ENCODE peak calls at places on chromosome 15, in five cellular contexts. One of them, this sample, is unnamed.

GRCh38 chr15:40338921-40339620 is 1.7 kb downstream of the CCDC9B start:
- DNase-seq in cardiac fibroblast: peak; percentile 95
- DNase-seq in lower lobe of right lung: no peak
- DNase-seq in right lobe of liver: no peak
- DNase-seq in kidney: peak; percentile 81
- DNase-seq in this sample: no peak

GRCh38 chr15:73575636-73576247 is 57.4 kb downstream of the NPTN start:
- DNase-seq in cardiac fibroblast: peak; percentile 61
- DNase-seq in lower lobe of right lung: peak; percentile 54
- DNase-seq in right lobe of liver: no peak
- DNase-seq in kidney: no peak
- DNase-seq in this sample: peak; percentile 86

GRCh38 chr15:89174476-89174875 is 46.9 kb downstream of the RLBP1 start:
- DNase-seq in cardiac fibroblast: peak; percentile 45
- DNase-seq in lower lobe of right lung: no peak
- DNase-seq in right lobe of liver: no peak
- DNase-seq in kidney: no peak
- DNase-seq in this sample: no peak

GRCh38 chr15:57751177-57751800 is 44.8 kb downstream of the POLR2M start:
- DNase-seq in cardiac fibroblast: peak; percentile 75
- DNase-seq in lower lobe of right lung: no peak
- DNase-seq in right lobe of liver: no peak
- DNase-seq in kidney: no peak
- DNase-seq in this sample: peak; percentile 23

GRCh38 chr15:70701891-70702568 is 61.3 kb downstream of the UACA start:
- DNase-seq in cardiac fibroblast: peak; percentile 78
- DNase-seq in lower lobe of right lung: no peak
- DNase-seq in right lobe of liver: no peak
- DNase-seq in kidney: no peak
- DNase-seq in this sample: peak; percentile 45

GRCh38 chr15:92981333-92981732 is 81.2 kb downstream of the CHD2 start:
- DNase-seq in cardiac fibroblast: peak; percentile 74
- DNase-seq in lower lobe of right lung: no peak
- DNase-seq in right lobe of liver: no peak
- DNase-seq in kidney: no peak
- DNase-seq in this sample: no peak

GRCh38 chr15:31261266-31262142 is 65.1 kb upstream of the KLF13 start:
- DNase-seq in cardiac fibroblast: no peak
- DNase-seq in lower lobe of right lung: no peak
- DNase-seq in right lobe of liver: no peak
- DNase-seq in kidney: peak; percentile 73
- DNase-seq in this sample: no peak

GRCh38 chr15:81322708-81323253 is 1.2 kb downstream of the STARD5 start:
- DNase-seq in cardiac fibroblast: no peak
- DNase-seq in lower lobe of right lung: no peak
- DNase-seq in right lobe of liver: no peak
- DNase-seq in kidney: no peak
- DNase-seq in this sample: no peak

GRCh38 chr15:28896944-28897343 is 11.2 kb downstream of the APBA2 start:
- DNase-seq in cardiac fibroblast: peak; percentile 89
- DNase-seq in lower lobe of right lung: peak; percentile 3
- DNase-seq in right lobe of liver: no peak
- DNase-seq in kidney: no peak
- DNase-seq in this sample: peak; percentile 57

GRCh38 chr15:78875107-78875914 is 2.6 kb downstream of the MORF4L1 start:
- DNase-seq in cardiac fibroblast: no peak
- DNase-seq in lower lobe of right lung: no peak
- DNase-seq in right lobe of liver: no peak
- DNase-seq in kidney: no peak
- DNase-seq in this sample: no peak

GRCh38 chr15:95679847-95680582 is 650.5 kb upstream of the NR2F2 start:
- DNase-seq in cardiac fibroblast: no peak
- DNase-seq in lower lobe of right lung: no peak
- DNase-seq in right lobe of liver: no peak
- DNase-seq in kidney: no peak
- DNase-seq in this sample: no peak

GRCh38 chr15:91559066-91559465 is 294.4 kb upstream of the SLCO3A1 start:
- DNase-seq in cardiac fibroblast: no peak
- DNase-seq in lower lobe of right lung: no peak
- DNase-seq in right lobe of liver: no peak
- DNase-seq in kidney: no peak
- DNase-seq in this sample: no peak

GRCh38 chr15:70101459-70102113 is 3.9 kb upstream of the TLE3 start:
- DNase-seq in cardiac fibroblast: peak; percentile 89
- DNase-seq in lower lobe of right lung: no peak
- DNase-seq in right lobe of liver: peak; percentile 47
- DNase-seq in kidney: no peak
- DNase-seq in this sample: peak; percentile 89

GRCh38 chr15:35751421-35752133 is 205.6 kb upstream of the DPH6 start:
- DNase-seq in cardiac fibroblast: peak; percentile 86
- DNase-seq in lower lobe of right lung: no peak
- DNase-seq in right lobe of liver: peak; percentile 50
- DNase-seq in kidney: peak; percentile 58
- DNase-seq in this sample: peak; percentile 77

GRCh38 chr15:69554321-69554961 is 101.8 kb downstream of the RPLP1 start:
- DNase-seq in cardiac fibroblast: no peak
- DNase-seq in lower lobe of right lung: no peak
- DNase-seq in right lobe of liver: no peak
- DNase-seq in kidney: no peak
- DNase-seq in this sample: no peak

GRCh38 chr15:81163961-81164800 is 30.1 kb downstream of the CFAP161 start:
- DNase-seq in cardiac fibroblast: peak; percentile 81
- DNase-seq in lower lobe of right lung: no peak
- DNase-seq in right lobe of liver: no peak
- DNase-seq in kidney: no peak
- DNase-seq in this sample: peak; percentile 33

GRCh38 chr15:77497108-77497737 is 76.5 kb downstream of the HMG20A start:
- DNase-seq in cardiac fibroblast: peak; percentile 36
- DNase-seq in lower lobe of right lung: no peak
- DNase-seq in right lobe of liver: no peak
- DNase-seq in kidney: no peak
- DNase-seq in this sample: no peak
- H3K4me3 ChIP-seq in cardiac fibroblast: no peak overlapping the region
- H3K4me3 ChIP-seq in lower lobe of right lung: peak overlapping the region; percentile 17
- H3K4me3 ChIP-seq in right lobe of liver: no peak overlapping the region
- H3K4me3 ChIP-seq in kidney: no peak overlapping the region
- H3K4me3 ChIP-seq in this sample: no peak overlapping the region

DNA sequence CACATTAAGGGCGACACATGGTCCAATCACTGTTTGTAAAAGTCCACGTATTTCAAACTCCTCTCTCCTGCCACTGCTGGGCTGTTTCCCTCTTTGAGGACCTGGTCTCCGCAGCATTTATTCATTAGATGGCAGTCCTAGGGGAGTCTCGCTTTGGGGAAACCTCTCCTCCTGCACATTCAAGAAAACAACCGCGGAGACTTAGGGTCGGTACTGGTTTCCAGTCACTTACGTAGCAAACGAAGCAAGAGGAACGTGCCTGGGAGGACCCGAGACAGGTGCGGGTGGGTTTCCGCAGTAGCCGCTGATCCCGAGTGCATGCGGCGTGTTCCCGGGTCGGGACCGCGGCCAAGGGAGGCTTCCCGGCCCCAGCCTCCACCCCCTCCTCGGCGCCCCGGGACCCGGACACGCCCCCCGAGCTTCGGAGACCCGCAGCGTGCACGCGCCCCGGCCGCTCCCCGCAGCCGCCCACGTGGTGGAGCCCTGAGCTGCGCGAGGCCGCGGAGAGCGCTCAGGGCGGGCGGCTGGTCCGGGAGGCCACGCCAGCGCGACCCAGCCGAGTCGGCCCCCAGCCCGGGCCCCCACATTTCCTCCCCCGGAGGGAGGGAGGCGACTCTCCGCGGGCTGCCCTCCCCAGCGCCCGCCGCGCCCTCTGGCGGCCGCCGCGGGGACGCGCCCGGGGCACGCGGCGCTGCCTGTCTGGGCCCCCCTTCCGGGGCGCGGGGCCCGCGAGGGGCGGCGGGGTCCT is 1.1 kb upstream of the IGF1R start:
- DNase-seq in cardiac fibroblast: peak; percentile 47
- DNase-seq in lower lobe of right lung: peak; percentile 81
- DNase-seq in right lobe of liver: peak; percentile 68
- DNase-seq in kidney: peak; percentile 92
- DNase-seq in this sample: no peak
- TF ChIP-seq CTCF in cardiac fibroblast: peak; percentile 3
- TF ChIP-seq CTCF in lower lobe of right lung: peak; percentile 51
- TF ChIP-seq CTCF in right lobe of liver: peak; percentile 31
- TF ChIP-seq CTCF in kidney: peak; percentile 53
- TF ChIP-seq CTCF in this sample: no peak

GRCh38 chr15:23897576-23897975 is 210.5 kb upstream of the NDN start:
- DNase-seq in cardiac fibroblast: no peak
- DNase-seq in lower lobe of right lung: no peak
- DNase-seq in right lobe of liver: no peak
- DNase-seq in kidney: no peak
- DNase-seq in this sample: no peak
- H3K4me3 ChIP-seq in cardiac fibroblast: no peak overlapping the region
- H3K4me3 ChIP-seq in lower lobe of right lung: peak overlapping the region; percentile 27
- H3K4me3 ChIP-seq in right lobe of liver: no peak overlapping the region
- H3K4me3 ChIP-seq in kidney: no peak overlapping the region
- H3K4me3 ChIP-seq in this sample: peak overlapping the region; percentile 19

GRCh38 chr15:59561547-59561946 is 50.0 kb upstream of the GCNT3 start:
- DNase-seq in cardiac fibroblast: no peak
- DNase-seq in lower lobe of right lung: no peak
- DNase-seq in right lobe of liver: no peak
- DNase-seq in kidney: no peak
- DNase-seq in this sample: no peak

GRCh38 chr15:59565299-59565698 is 46.3 kb upstream of the GCNT3 start:
- DNase-seq in cardiac fibroblast: no peak
- DNase-seq in lower lobe of right lung: no peak
- DNase-seq in right lobe of liver: no peak
- DNase-seq in kidney: no peak
- DNase-seq in this sample: no peak

GRCh38 chr15:59567369-59567768 is 44.2 kb upstream of the GCNT3 start:
- DNase-seq in cardiac fibroblast: peak; percentile 52
- DNase-seq in lower lobe of right lung: no peak
- DNase-seq in right lobe of liver: no peak
- DNase-seq in kidney: no peak
- DNase-seq in this sample: no peak

DNA sequence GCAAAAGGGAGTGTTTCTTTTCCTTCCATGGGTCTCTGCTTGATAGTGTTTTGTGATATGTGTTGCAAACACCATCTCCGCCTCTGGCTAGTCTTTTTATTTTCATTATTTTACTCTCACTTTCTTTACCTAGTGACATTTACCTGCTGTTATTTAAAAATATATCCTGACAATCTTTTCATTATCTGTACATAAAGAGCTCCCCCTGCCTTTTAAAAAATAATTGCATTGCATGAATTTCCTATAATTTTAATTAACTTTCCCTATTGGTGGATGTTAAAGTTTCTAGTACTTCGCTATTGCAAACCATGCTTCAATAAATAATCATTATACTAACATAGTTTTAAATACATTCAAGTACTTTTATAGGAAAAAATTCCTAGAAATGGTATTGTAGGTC is 48.8 kb upstream of the GCNT3 start:
- DNase-seq in cardiac fibroblast: no peak
- DNase-seq in lower lobe of right lung: no peak
- DNase-seq in right lobe of liver: no peak
- DNase-seq in kidney: no peak
- DNase-seq in this sample: no peak
- TF ChIP-seq CTCF in cardiac fibroblast: peak; percentile 18
- TF ChIP-seq CTCF in lower lobe of right lung: no peak
- TF ChIP-seq CTCF in right lobe of liver: no peak
- TF ChIP-seq CTCF in kidney: no peak
- TF ChIP-seq CTCF in this sample: no peak

DNA sequence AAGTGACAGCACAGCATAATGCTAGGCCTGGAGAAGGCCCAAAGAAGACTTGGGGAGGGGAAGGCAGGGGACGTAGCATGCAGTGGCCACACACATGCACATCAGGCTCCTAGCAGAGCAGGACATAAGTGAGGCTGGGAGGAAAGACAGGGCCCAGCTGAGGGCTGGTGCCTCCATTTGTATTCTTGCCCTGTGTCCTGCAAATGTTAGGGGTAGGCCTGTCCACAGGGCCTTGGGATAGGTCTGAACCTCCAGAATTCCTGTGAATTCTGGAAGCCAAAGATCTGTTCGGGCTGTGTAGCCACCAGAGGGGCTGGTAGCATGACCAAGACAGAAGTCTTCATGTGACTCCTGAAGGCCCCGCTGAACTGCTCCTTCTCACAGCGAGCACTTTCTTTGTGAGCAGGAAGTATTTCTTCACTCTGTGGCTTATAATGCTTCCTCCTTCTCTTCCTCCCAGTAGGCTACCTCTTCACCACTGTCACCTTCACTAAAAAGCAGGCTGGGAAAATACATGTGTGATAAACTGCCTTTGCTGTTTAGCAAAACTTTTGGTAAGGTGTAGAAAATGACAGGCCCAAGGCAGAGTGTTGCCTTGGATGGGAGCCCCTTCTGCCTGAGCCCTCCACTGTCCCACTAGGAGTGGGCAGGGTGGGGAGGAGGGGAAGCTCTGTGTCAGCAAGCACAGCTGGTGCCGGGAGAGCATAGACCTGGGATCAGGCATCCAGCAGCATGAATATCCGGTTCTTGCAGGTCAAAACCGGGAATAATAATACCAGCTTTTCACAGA is 8.4 kb downstream of the CERS3 start:
- DNase-seq in cardiac fibroblast: no peak
- DNase-seq in lower lobe of right lung: no peak
- DNase-seq in right lobe of liver: no peak
- DNase-seq in kidney: no peak
- DNase-seq in this sample: no peak
- H3K4me3 ChIP-seq in cardiac fibroblast: no peak overlapping the region
- H3K4me3 ChIP-seq in lower lobe of right lung: no peak overlapping the region
- H3K4me3 ChIP-seq in right lobe of liver: no peak overlapping the region
- H3K4me3 ChIP-seq in kidney: no peak overlapping the region
- H3K4me3 ChIP-seq in this sample: no peak overlapping the region

GRCh38 chr15:62391565-62392262 is 226.6 kb upstream of the C2CD4B start:
- DNase-seq in cardiac fibroblast: peak; percentile 60
- DNase-seq in lower lobe of right lung: peak; percentile 53
- DNase-seq in right lobe of liver: peak; percentile 63
- DNase-seq in kidney: peak; percentile 87
- DNase-seq in this sample: no peak
- TF ChIP-seq CTCF in cardiac fibroblast: no peak
- TF ChIP-seq CTCF in lower lobe of right lung: peak; percentile 38
- TF ChIP-seq CTCF in right lobe of liver: peak; percentile 27
- TF ChIP-seq CTCF in kidney: peak; percentile 5
- TF ChIP-seq CTCF in this sample: peak; percentile 49

GRCh38 chr15:62453979-62454378 is 288.9 kb upstream of the C2CD4B start:
- DNase-seq in cardiac fibroblast: peak; percentile 68
- DNase-seq in lower lobe of right lung: no peak
- DNase-seq in right lobe of liver: no peak
- DNase-seq in kidney: no peak
- DNase-seq in this sample: no peak
- H3K4me3 ChIP-seq in cardiac fibroblast: no peak overlapping the region
- H3K4me3 ChIP-seq in lower lobe of right lung: no peak overlapping the region
- H3K4me3 ChIP-seq in right lobe of liver: no peak overlapping the region
- H3K4me3 ChIP-seq in kidney: no peak overlapping the region
- H3K4me3 ChIP-seq in this sample: no peak overlapping the region

GRCh38 chr15:65101891-65102708 is 12.9 kb downstream of the UBAP1L start:
- DNase-seq in cardiac fibroblast: no peak
- DNase-seq in lower lobe of right lung: no peak
- DNase-seq in right lobe of liver: no peak
- DNase-seq in kidney: peak; percentile 78
- DNase-seq in this sample: no peak
- TF ChIP-seq CTCF in cardiac fibroblast: no peak
- TF ChIP-seq CTCF in lower lobe of right lung: no peak
- TF ChIP-seq CTCF in right lobe of liver: no peak
- TF ChIP-seq CTCF in kidney: no peak
- TF ChIP-seq CTCF in this sample: no peak

This sample was measured in astrocyte of the cerebellum.